ENCODE peak calls at places on chromosomes 3 and 15, in six cellular contexts. Z, Y, H, W, V and J are unnamed samples.

GRCh38 chr15:95850837-95851236 is 479.7 kb upstream of the NR2F2 start:
- DNase-seq in Y (no peak), H (no peak), Z (no peak), V (no peak), W (no peak), J (no peak)

GRCh38 chr15:101201411-101202174 is 50.3 kb downstream of the CHSY1 start:
- DNase-seq in H (peak; percentile 93), Z (peak; percentile 82), W (peak; percentile 75), V (no peak), Y (peak; percentile 98), J (no peak)

GRCh38 chr3:86800116-86800515 is 190.8 kb downstream of the VGLL3 start:
- DNase-seq in V (no peak), H (no peak), Y (no peak), Z (no peak), W (no peak), J (no peak)

GRCh38 chr15:75928680-75929608 is 25.3 kb downstream of the FBXO22 start:
- DNase-seq in W (peak; percentile 10), Y (peak; percentile 40), V (no peak), Z (peak; percentile 58), H (no peak), J (no peak)

GRCh38 chr3:11583226-11583625 is 60.5 kb downstream of the VGLL4 start:
- DNase-seq in V (no peak), W (no peak), Y (peak; percentile 40), H (no peak), Z (no peak), J (no peak)

GRCh38 chr15:65525622-65526021 is 4.6 kb upstream of the HACD3 start:
- DNase-seq in Y (peak; percentile 47), W (peak; percentile 24), H (peak; percentile 59), Z (no peak), V (no peak), J (no peak)

GRCh38 chr3:120765830-120766511 is 23.4 kb downstream of the GTF2E1 start:
- DNase-seq in H (no peak), V (no peak), W (no peak), Z (no peak), Y (no peak), J (no peak)

GRCh38 chr15:94844533-94845390 is 613.4 kb downstream of the MCTP2 start:
- DNase-seq in Z (peak; percentile 85), W (peak; percentile 77), Y (peak; percentile 21), H (peak; percentile 98), V (no peak), J (no peak)

GRCh38 chr3:48655586-48655985 is 7.1 kb downstream of the CELSR3 start:
- DNase-seq in W (no peak), H (no peak), V (no peak), Y (no peak), Z (no peak), J (peak; percentile 65)

GRCh38 chr3:131421957-131422498 is 40.5 kb downstream of the NUDT16 start:
- DNase-seq in Y (peak; percentile 16), W (no peak), V (no peak), Z (no peak), H (no peak), J (no peak)

GRCh38 chr3:11661827-11662226 is 18.1 kb upstream of the VGLL4 start:
- DNase-seq in V (no peak), Z (no peak), W (no peak), H (peak; percentile 63), Y (peak; percentile 90), J (no peak)

GRCh38 chr3:58835075-58835474 is 168.5 kb upstream of the FAM3D start:
- DNase-seq in W (no peak), Y (peak; percentile 62), H (no peak), V (no peak), Z (no peak), J (no peak)

GRCh38 chr3:14788644-14789043 is 30.1 kb upstream of the FGD5 start:
- DNase-seq in Z (no peak), Y (no peak), W (no peak), V (no peak), H (no peak), J (no peak)

GRCh38 chr15:73930371-73930770 is 4.1 kb downstream of the LOXL1 start:
- DNase-seq in H (no peak), V (no peak), Z (peak; percentile 52), Y (peak; percentile 66), W (no peak), J (no peak)

GRCh38 chr3:64319391-64319790 is 94.1 kb upstream of the PRICKLE2 start:
- DNase-seq in Y (no peak), V (no peak), H (no peak), Z (peak; percentile 43), W (no peak), J (no peak)

GRCh38 chr3:141945726-141946125 is 69.3 kb downstream of the ATP1B3 start:
- DNase-seq in V (no peak), Z (no peak), Y (no peak), W (no peak), H (no peak), J (no peak)

GRCh38 chr3:56468184-56469106 is at the start of gene ERC2:
- DNase-seq in W (peak; percentile 92), H (peak; percentile 68), V (no peak), Y (peak; percentile 18), Z (peak; percentile 82), J (no peak)

DNA sequence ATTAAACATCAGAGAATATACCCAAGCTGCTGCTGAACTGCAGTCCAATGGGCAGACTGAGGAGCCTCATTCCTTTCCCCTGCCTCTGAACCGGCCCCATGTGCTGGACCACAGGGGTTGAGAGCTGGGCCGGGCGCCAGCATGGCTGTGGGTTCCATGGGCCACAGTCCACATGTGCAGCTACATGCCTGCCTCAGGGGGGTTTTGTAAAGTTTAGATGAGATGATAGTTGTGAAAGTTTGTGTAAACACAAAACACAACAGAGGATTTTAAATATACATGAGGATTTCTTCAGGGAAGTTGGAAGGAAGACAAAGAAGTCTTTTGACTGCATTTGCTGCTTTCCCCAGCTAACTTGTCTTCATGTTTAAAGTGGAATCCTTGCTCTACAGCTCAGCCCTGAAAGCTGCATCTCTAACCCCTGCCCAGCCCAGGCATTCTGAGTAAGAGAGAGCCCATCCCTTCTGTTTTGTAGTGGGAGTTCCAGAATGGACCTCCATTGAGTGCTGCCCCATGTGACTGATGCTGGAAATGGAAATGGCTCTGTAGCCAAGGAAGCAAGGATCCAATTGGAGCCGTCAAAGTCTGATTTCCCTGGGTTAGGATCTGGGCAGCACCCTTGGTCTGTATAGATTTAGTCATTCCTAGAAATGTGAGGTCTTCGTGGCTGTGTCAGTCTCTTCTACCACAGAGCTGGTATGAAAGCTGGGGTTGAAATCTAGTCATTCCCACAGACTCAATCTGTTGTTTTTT is 17.5 kb downstream of the SLC12A8 start:
- DNase-seq in Z (peak; percentile 51), V (no peak), Y (peak; percentile 23), H (no peak), W (no peak), J (no peak)
- TF ChIP-seq CTCF in Z (no peak), V (no peak), Y (no peak), H (no peak), W (no peak), J (no peak)

GRCh38 chr15:25682349-25682748 is 180.8 kb downstream of the ATP10A start:
- DNase-seq in W (no peak), Y (no peak), V (no peak), Z (no peak), H (no peak), J (no peak)

GRCh38 chr15:25685216-25685569 is 177.9 kb downstream of the ATP10A start:
- DNase-seq in Z (no peak), Y (no peak), V (no peak), H (no peak), W (no peak), J (no peak)

GRCh38 chr15:25684521-25685215 is 178.5 kb downstream of the ATP10A start:
- DNase-seq in Y (peak; percentile 67), Z (peak; percentile 70), W (no peak), V (no peak), H (no peak), J (no peak)

GRCh38 chr15:25683415-25683814 is 179.7 kb downstream of the ATP10A start:
- DNase-seq in Y (no peak), W (no peak), Z (no peak), V (no peak), H (no peak), J (no peak)

DNA sequence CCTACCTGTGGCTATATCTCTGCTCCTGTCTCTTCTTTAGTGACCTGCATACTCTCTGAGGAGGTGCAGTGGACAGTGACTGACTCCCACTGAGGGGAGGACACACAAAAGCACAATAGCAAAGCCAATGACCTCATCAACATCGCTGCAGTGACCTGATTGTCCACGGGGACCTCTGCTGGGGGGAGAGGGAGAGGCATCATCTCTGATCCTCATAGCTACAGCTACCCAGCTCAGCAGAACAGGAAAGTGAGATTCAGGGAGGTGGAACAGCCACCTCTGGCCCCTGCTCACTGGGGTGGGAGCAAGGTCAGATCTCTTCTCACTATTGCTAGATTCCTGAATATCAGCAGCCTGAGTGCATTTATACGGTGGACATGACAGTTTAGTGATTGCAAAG is 179.2 kb downstream of the ATP10A start:
- DNase-seq in H (no peak), Y (no peak), V (no peak), W (no peak), Z (no peak), J (no peak)
- TF ChIP-seq CTCF in H (no peak), Y (no peak), V (no peak), W (no peak), Z (no peak), J (no peak)

GRCh38 chr15:36950371-36950770 is 150.0 kb downstream of the MEIS2 start:
- DNase-seq in W (no peak), Y (no peak), H (no peak), Z (no peak), V (no peak), J (no peak)

GRCh38 chr15:36947035-36947719 is 153.2 kb downstream of the MEIS2 start:
- DNase-seq in Y (no peak), V (no peak), H (no peak), W (no peak), Z (no peak), J (no peak)

GRCh38 chr15:36951747-36952247 is 148.6 kb downstream of the MEIS2 start:
- DNase-seq in Z (no peak), V (no peak), W (no peak), H (peak; percentile 10), Y (peak; percentile 52), J (no peak)

GRCh38 chr15:36953346-36953745 is 147.0 kb downstream of the MEIS2 start:
- DNase-seq in H (no peak), V (no peak), Z (no peak), Y (no peak), W (no peak), J (no peak)

DNA sequence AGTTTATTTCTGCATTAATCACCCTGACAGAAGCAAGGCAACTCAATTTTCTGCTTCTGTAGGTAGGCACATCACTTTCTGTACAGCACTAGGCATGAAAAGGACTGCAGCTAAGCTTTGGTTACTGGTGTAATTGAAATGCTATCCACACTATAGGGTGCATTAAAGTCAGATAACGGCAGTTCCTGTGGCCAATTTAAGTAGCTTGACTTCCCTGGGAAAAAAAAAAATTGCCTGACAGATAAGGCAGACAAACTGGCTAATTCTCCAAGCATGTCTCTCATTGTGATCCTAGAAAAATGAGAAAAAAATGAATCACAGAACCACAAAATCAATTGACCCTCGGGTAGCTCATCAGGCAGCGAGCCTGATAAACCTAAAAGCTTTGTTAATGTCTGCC is 151.4 kb downstream of the MEIS2 start:
- DNase-seq in Z (no peak), V (no peak), Y (no peak), H (no peak), W (no peak), J (no peak)
- TF ChIP-seq CTCF in Z (no peak), V (no peak), Y (no peak), H (no peak), W (no peak), J (no peak)

DNA sequence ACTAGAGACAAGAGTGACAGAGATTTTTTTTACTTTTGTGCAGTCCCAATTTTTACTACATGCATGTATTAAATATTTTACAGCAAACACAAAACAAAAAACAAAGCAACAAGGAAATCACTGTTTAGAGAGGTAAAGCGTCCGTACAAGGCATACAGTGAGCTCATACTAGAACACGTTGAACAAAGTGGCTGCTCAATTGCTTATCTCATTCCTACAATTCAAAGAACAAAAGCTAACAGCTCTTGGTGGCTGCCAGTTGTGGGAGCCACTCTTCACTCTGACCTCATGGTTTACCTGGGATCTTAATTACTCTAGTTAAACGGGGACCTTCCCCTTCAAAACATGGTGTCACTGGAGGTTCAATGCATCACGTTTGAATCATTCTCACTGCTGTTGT is 7.6 kb upstream of the ARHGEF26 start:
- DNase-seq in Y (no peak), V (no peak), H (no peak), Z (no peak), W (no peak), J (no peak)
- TF ChIP-seq CTCF in Y (no peak), V (no peak), H (no peak), Z (no peak), W (no peak), J (no peak)